ENCODE peak calls at places on chromosomes 6 and 20, in four cellular contexts. Q is activated CD4-positive, alpha-beta T cell treated with anti-CD3 and anti-CD28 coated beads for 1 hour; L is tibial nerve; M is brain microvascular endothelial cell. R is an unnamed sample.

GRCh38 chr20:49412953-49413352 is 69.5 kb downstream of the KCNB1 start:
- DNase-seq in Q (no peak), L (no peak), M (no peak), R (no peak)

GRCh38 chr6:29748391-29749352 is 25.4 kb downstream of the HLA-F start:
- DNase-seq in Q (peak), L (peak), M (peak), R (peak)

GRCh38 chr6:90110971-90111370 is 185.7 kb downstream of the BACH2 start:
- DNase-seq in Q (peak), L (no peak), M (no peak), R (no peak)

GRCh38 chr20:15708984-15709598 is 864.2 kb downstream of the KIF16B start:
- DNase-seq in Q (no peak), L (peak), M (no peak), R (peak)

GRCh38 chr6:3825851-3826581 is 23.2 kb upstream of the FAM50B start:
- DNase-seq in Q (no peak), L (peak), M (peak), R (peak)

GRCh38 chr20:58342104-58342945 is 32.8 kb downstream of the RAB22A start:
- DNase-seq in Q (no peak), L (no peak), M (peak), R (no peak)

GRCh38 chr6:112027942-112028674 is 25.8 kb upstream of the CCN6 start:
- DNase-seq in Q (peak), L (no peak), M (no peak), R (no peak)

GRCh38 chr20:869606-870005 is 36.1 kb downstream of the FAM110A start:
- DNase-seq in Q (no peak), L (no peak), M (no peak), R (no peak)

GRCh38 chr20:3753098-3753497 is 14.5 kb downstream of the ADISSP start:
- DNase-seq in Q (peak), L (peak), M (peak), R (peak)

GRCh38 chr6:33297406-33297955 is 1.3 kb downstream of the RGL2 start:
- DNase-seq in Q (no peak), L (no peak), M (no peak), R (no peak)

GRCh38 chr20:50284811-50285375 is 94.3 kb downstream of the CEBPB start:
- DNase-seq in Q (no peak), L (no peak), M (no peak), R (no peak)

GRCh38 chr6:161001421-161001820 is 9.9 kb downstream of the MAP3K4 start:
- DNase-seq in Q (no peak), L (peak), M (no peak), R (no peak)

GRCh38 chr6:112659912-112660311 is 312.8 kb downstream of the RFPL4B start:
- DNase-seq in Q (no peak), L (no peak), M (no peak), R (no peak)

GRCh38 chr20:7818477-7818876 is 121.8 kb downstream of the HAO1 start:
- DNase-seq in Q (no peak), L (no peak), M (no peak), R (no peak)

GRCh38 chr20:63151554-63152321 is 64.2 kb downstream of the YTHDF1 start:
- DNase-seq in Q (no peak), L (no peak), M (peak), R (no peak)

GRCh38 chr20:60115452-60115851 is 157.2 kb downstream of the CDH26 start:
- DNase-seq in Q (no peak), L (peak), M (no peak), R (no peak)

GRCh38 chr20:10090588-10091166 is 55.9 kb downstream of the ANKEF1 start:
- DNase-seq in Q (no peak), L (peak), M (peak), R (peak)